ENCODE peak calls at places on chromosomes 7 and 10, in five cellular contexts. L, V, P, S and G are unnamed samples.

GRCh38 chr10:102775973-102776669 is 32.4 kb downstream of the WBP1L start:
- DNase-seq in L (peak), V (no peak), P (peak), S (peak), G (no peak)

GRCh38 chr10:22988581-22989360 is 60.9 kb downstream of the ARMC3 start:
- DNase-seq in L (peak), V (peak), P (peak), S (peak), G (no peak)

GRCh38 chr10:53003094-53003493 is 230.5 kb upstream of the MBL2 start:
- DNase-seq in L (no peak), V (no peak), P (no peak), S (no peak), G (no peak)

GRCh38 chr10:103739039-103739764 is 116.2 kb downstream of the SH3PXD2A start:
- DNase-seq in L (no peak), V (no peak), P (peak), S (peak), G (no peak)

GRCh38 chr7:30559566-30559965 is 35.1 kb upstream of the GARS1 start:
- DNase-seq in L (no peak), V (no peak), P (peak), S (no peak), G (no peak)

GRCh38 chr7:94265456-94265855 is 129.2 kb upstream of the COL1A2 start:
- DNase-seq in L (no peak), V (no peak), P (no peak), S (no peak), G (peak)

GRCh38 chr10:20181408-20181807 is 365.2 kb downstream of the PLXDC2 start:
- DNase-seq in L (no peak), V (no peak), P (no peak), S (peak), G (no peak)

GRCh38 chr10:114045071-114045737 is 1.5 kb downstream of the ADRB1 start:
- DNase-seq in L (no peak), V (no peak), P (no peak), S (no peak), G (no peak)

GRCh38 chr10:114310346-114310745 is 71.3 kb downstream of the VWA2 start:
- DNase-seq in L (no peak), V (no peak), P (no peak), S (no peak), G (no peak)

GRCh38 chr10:91799580-91799975 is 1.4 kb downstream of the TNKS2 start:
- DNase-seq in L (no peak), V (no peak), P (peak), S (peak), G (no peak)

GRCh38 chr7:82677493-82677892 is 233.9 kb upstream of the CACNA2D1 start:
- DNase-seq in L (peak), V (no peak), P (peak), S (peak), G (no peak)

GRCh38 chr10:62732841-62733653 is 71.5 kb upstream of the ADO start:
- DNase-seq in L (no peak), V (no peak), P (peak), S (peak), G (no peak)

GRCh38 chr7:53252539-53252938 is 217.1 kb downstream of the POM121L12 start:
- DNase-seq in L (no peak), V (no peak), P (no peak), S (no peak), G (no peak)

GRCh38 chr10:23892296-23892695 is 316.6 kb upstream of the KIAA1217 start:
- DNase-seq in L (no peak), V (no peak), P (peak), S (no peak), G (no peak)

GRCh38 chr10:688287-688620 is 1.2 kb downstream of the DIP2C start:
- DNase-seq in L (no peak), V (no peak), P (no peak), S (no peak), G (no peak)
- H3K9ac ChIP-seq in L (no peak), V (no peak), P (peak), S (peak), G (peak)

GRCh38 chr10:68124718-68125117 is 15.4 kb downstream of the MYPN start:
- DNase-seq in L (no peak), V (no peak), P (no peak), S (no peak), G (no peak)

GRCh38 chr10:68121020-68121743 is 11.9 kb downstream of the MYPN start:
- DNase-seq in L (no peak), V (no peak), P (no peak), S (no peak), G (no peak)

GRCh38 chr10:68125770-68126169 is 16.5 kb downstream of the MYPN start:
- DNase-seq in L (no peak), V (no peak), P (peak), S (no peak), G (no peak)

GRCh38 chr10:68118657-68119056 is 9.4 kb downstream of the MYPN start:
- DNase-seq in L (no peak), V (no peak), P (no peak), S (no peak), G (peak)

DNA sequence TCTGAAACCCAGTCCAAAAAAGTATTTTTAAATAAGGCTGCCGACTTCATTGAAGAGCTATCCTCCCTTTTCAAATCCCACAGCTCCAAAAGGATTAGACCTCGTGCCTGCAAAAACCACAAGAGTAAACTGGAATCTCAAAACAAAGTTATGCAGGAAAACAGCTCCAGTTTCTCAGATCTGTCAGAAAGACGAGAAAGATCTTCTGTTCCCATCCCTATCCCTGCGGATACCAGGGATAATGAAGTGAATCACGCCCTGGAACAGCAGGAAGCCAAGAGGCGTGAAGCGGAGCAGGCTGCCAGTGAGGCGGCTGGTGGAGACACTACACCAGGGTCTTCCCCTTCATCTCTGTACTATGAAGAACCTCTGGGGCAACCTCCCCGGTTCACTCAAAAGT is 12.6 kb downstream of the MYPN start:
- DNase-seq in L (no peak), V (no peak), P (no peak), S (no peak), G (no peak)
- H3K9ac ChIP-seq in L (no peak), V (no peak), P (no peak), S (no peak), G (no peak)

GRCh38 chr10:101311440-101312067 is 42.4 kb upstream of the BTRC start:
- DNase-seq in L (no peak), V (no peak), P (no peak), S (no peak), G (no peak)
- H3K9ac ChIP-seq in L (no peak), V (no peak), P (no peak), S (no peak), G (no peak)

DNA sequence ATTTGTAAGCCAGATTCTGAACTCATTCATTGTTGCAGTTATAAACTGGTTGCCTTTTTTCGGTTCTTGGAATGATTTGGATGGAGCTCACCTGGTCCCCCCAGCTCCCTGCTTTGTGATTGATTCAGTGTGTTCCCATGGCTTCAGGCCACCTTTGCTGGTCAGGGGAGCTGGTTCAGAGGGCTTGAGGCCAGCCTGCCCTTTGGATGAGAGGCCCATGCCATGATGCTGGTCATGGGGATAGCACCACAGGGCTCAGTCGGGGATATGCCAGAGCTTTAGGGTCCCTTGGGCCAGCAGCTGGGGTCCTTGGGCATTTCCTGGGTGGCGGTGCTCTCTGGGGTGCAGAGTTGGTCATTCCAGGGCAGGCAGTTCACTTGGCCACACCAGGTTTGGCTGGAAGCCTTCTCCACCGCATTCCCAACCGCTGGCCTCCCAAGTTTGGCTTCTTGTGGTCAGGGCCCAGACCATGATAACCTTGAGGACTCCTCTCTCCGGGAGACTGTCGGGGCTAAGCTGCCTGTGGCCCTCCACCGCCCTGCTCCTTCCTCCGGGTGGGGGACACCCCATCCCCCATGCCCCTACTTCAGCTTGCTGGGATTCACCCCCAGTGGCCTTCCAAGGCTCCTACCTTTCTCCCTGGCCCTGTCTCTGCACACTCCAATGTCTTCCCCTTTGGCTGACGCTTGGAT is 65.1 kb downstream of the MGMT start:
- DNase-seq in L (no peak), V (no peak), P (peak), S (no peak), G (no peak)
- H3K9ac ChIP-seq in L (no peak), V (no peak), P (no peak), S (no peak), G (no peak)